ENCODE peak calls at places on chromosomes 6 and 20, in four cellular contexts. Y is HepG2, O is GM12878, E is K562. J is an unnamed sample.

GRCh38 chr20:32017711-32018251 is 7.5 kb downstream of the CCM2L start:
- DNase-seq in O (no peak), E (peak; percentile 63), Y (peak; percentile 69), J (peak; percentile 56)

GRCh38 chr6:157281570-157281969 is 41.7 kb downstream of the TMEM242 start:
- DNase-seq in Y (no peak), O (no peak), E (peak; percentile 55), J (no peak)

GRCh38 chr20:62800314-62801259 is 4.0 kb upstream of the OGFR start:
- DNase-seq in E (no peak), O (no peak), Y (no peak), J (no peak)

GRCh38 chr6:150813319-150813992 is 52.0 kb upstream of the MTHFD1L start:
- DNase-seq in E (no peak), O (peak; percentile 78), Y (no peak), J (no peak)

GRCh38 chr6:21033095-21033494 is 498.8 kb downstream of the CDKAL1 start:
- DNase-seq in O (no peak), E (no peak), Y (no peak), J (no peak)

GRCh38 chr6:106802141-106802540 is 172.4 kb downstream of the CD24 start:
- DNase-seq in O (no peak), Y (no peak), E (no peak), J (no peak)

GRCh38 chr6:3551716-3552511 is 95.1 kb upstream of the SLC22A23 start:
- DNase-seq in E (no peak), O (peak; percentile 7), Y (no peak), J (no peak)

GRCh38 chr6:160035693-160036330 is 66.9 kb downstream of the IGF2R start:
- DNase-seq in Y (no peak), E (no peak), O (no peak), J (no peak)

GRCh38 chr6:10256113-10256690 is 158.7 kb downstream of the TFAP2A start:
- DNase-seq in E (peak; percentile 31), O (no peak), Y (no peak), J (no peak)

GRCh38 chr6:71420693-71421328 is 132.2 kb downstream of the OGFRL1 start:
- DNase-seq in E (no peak), O (no peak), Y (no peak), J (peak; percentile 90)

GRCh38 chr6:36035240-36035639 is 7.6 kb downstream of the MAPK14 start:
- DNase-seq in O (no peak), E (no peak), Y (no peak), J (no peak)

GRCh38 chr20:32325706-32326506 is 32.2 kb upstream of the ASXL1 start:
- DNase-seq in O (no peak), Y (peak; percentile 99), E (no peak), J (no peak)

GRCh38 chr6:39211183-39211582 is 18.1 kb downstream of the KCNK5 start:
- DNase-seq in Y (no peak), O (no peak), E (no peak), J (no peak)

GRCh38 chr6:111231078-111231435 is 143.8 kb downstream of the SLC16A10 start:
- DNase-seq in E (no peak), O (no peak), Y (no peak), J (no peak)

GRCh38 chr6:55108469-55109130 is 65.7 kb upstream of the HCRTR2 start:
- DNase-seq in O (no peak), E (no peak), Y (no peak), J (peak; percentile 14)

GRCh38 chr20:20606046-20606445 is 106.4 kb downstream of the RALGAPA2 start:
- DNase-seq in E (no peak), O (no peak), Y (no peak), J (no peak)

GRCh38 chr20:21019831-21020655 is 86.1 kb downstream of the LINC00237 start:
- DNase-seq in Y (peak; percentile 82), E (no peak), O (no peak), J (no peak)

GRCh38 chr6:168125429-168126001 is 46.5 kb upstream of the FRMD1 start:
- DNase-seq in Y (no peak), O (no peak), E (no peak), J (no peak)

GRCh38 chr6:5674141-5674540 is 332.6 kb downstream of the NRN1 start:
- DNase-seq in O (no peak), E (no peak), Y (no peak), J (no peak)

GRCh38 chr20:31566658-31567379 is 38.3 kb upstream of the ID1 start:
- DNase-seq in Y (no peak), E (no peak), O (no peak), J (no peak)

GRCh38 chr20:63610581-63611435 is 16.1 kb downstream of the GMEB2 start:
- DNase-seq in E (no peak), Y (no peak), O (no peak), J (no peak)

GRCh38 chr6:131574133-131574532 is 1.1 kb downstream of the ARG1 start:
- DNase-seq in E (no peak), Y (peak; percentile 67), O (no peak), J (no peak)

GRCh38 chr20:38260378-38261053 is at the start of gene KIAA1755:
- DNase-seq in O (no peak), E (no peak), Y (peak; percentile 37), J (no peak)

GRCh38 chr20:35738410-35739179 is 3.5 kb downstream of the RBM39 start:
- DNase-seq in Y (no peak), E (no peak), O (no peak), J (no peak)

GRCh38 chr6:82711105-82711829 is 347.6 kb downstream of the TPBG start:
- DNase-seq in E (no peak), O (no peak), Y (no peak), J (no peak)

GRCh38 chr6:82711992-82712788 is 348.6 kb downstream of the TPBG start:
- DNase-seq in O (no peak), E (no peak), Y (no peak), J (no peak)

GRCh38 chr6:82712826-82713225 is 349.2 kb downstream of the TPBG start:
- DNase-seq in O (no peak), E (peak; percentile 25), Y (no peak), J (peak; percentile 21)
- TF ChIP-seq FOXK2 in O (no peak), E (no peak), Y (no peak), J (no peak)

GRCh38 chr6:12134991-12135390 is 122.9 kb downstream of the HIVEP1 start:
- DNase-seq in E (no peak), O (no peak), Y (no peak), J (no peak)

GRCh38 chr6:12138936-12139335 is 126.8 kb downstream of the HIVEP1 start:
- DNase-seq in Y (no peak), E (no peak), O (no peak), J (no peak)

GRCh38 chr6:12136905-12137304 is 124.8 kb downstream of the HIVEP1 start:
- DNase-seq in E (no peak), O (no peak), Y (no peak), J (no peak)

GRCh38 chr6:12138377-12138776 is 126.3 kb downstream of the HIVEP1 start:
- DNase-seq in E (no peak), O (no peak), Y (peak; percentile 16), J (no peak)

GRCh38 chr6:12137480-12137879 is 125.4 kb downstream of the HIVEP1 start:
- DNase-seq in E (peak; percentile 30), O (no peak), Y (no peak), J (no peak)
- TF ChIP-seq BHLHE40 in E (no peak), O (no peak), Y (no peak), J (no peak)

GRCh38 chr6:48098923-48099322 is 12.1 kb downstream of the PTCHD4 start:
- DNase-seq in E (no peak), O (no peak), Y (no peak), J (no peak)
- TF ChIP-seq FOXK2 in E (no peak), O (no peak), Y (no peak), J (no peak)

GRCh38 chr6:130178692-130179091 is 44.1 kb downstream of the SAMD3 start:
- DNase-seq in E (peak; percentile 34), Y (peak; percentile 39), O (no peak), J (no peak)
- TF ChIP-seq BHLHE40 in E (no peak), Y (no peak), O (no peak), J (no peak)

GRCh38 chr6:147567141-147567805 is 58.8 kb downstream of the SAMD5 start:
- DNase-seq in Y (no peak), E (no peak), O (no peak), J (no peak)
- TF ChIP-seq FOXK2 in Y (no peak), E (no peak), O (no peak), J (no peak)

GRCh38 chr20:58818585-58819285 is 32.0 kb downstream of the GNAS-AS1 start:
- DNase-seq in O (peak; percentile 3), Y (no peak), E (no peak), J (no peak)
- TF ChIP-seq BHLHE40 in O (no peak), Y (no peak), E (no peak), J (no peak)

DNA sequence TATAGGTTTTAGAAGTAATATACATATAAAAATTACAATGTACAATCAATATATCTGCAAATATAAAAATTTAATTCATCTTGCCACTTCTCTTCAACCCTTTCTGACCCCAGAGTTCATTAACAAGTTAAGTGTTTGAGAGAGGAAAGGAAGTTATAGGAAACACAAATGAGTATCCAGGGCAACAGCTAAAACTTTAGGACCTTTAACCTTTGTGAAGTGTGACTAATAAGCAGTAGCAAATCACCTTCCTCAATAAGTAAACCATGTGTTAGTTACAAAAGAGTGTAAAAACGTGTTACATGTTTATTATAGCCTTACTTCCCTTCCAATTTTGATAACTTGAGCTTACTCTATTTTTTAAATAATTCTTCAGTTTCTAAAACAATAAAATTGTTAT is 73.4 kb upstream of the SIM1 start:
- DNase-seq in E (no peak), O (no peak), Y (no peak), J (no peak)
- TF ChIP-seq FOXK2 in E (no peak), O (no peak), Y (no peak), J (no peak)

DNA sequence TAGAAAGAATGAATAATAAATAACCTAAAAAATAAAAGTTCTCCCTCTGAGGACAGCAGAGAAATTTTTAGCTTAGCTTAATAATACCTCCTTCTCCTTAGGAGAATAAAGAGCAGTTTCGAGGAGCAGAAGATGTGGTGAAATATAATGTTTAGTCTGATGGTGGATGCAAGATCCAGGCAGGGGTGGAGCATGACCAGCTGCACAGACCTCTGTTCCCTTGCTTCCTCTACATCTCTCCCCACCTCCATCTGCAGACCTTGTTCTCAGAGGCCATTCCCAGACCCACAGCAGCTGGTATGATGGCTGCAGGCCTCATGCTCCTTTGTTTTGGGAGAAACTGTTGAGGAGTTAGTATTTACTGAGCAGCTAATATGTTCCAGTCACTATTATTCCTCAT is 1.5 kb downstream of the BTN3A2 start:
- DNase-seq in O (no peak), E (peak; percentile 37), Y (no peak), J (no peak)
- TF ChIP-seq BHLHE40 in O (no peak), E (no peak), Y (no peak), J (no peak)

GRCh38 chr6:135281227-135281626 is 100.1 kb downstream of the MYB start:
- DNase-seq in Y (no peak), O (no peak), E (no peak), J (no peak)
- TF ChIP-seq FOXK2 in Y (no peak), O (no peak), E (no peak), J (no peak)

DNA sequence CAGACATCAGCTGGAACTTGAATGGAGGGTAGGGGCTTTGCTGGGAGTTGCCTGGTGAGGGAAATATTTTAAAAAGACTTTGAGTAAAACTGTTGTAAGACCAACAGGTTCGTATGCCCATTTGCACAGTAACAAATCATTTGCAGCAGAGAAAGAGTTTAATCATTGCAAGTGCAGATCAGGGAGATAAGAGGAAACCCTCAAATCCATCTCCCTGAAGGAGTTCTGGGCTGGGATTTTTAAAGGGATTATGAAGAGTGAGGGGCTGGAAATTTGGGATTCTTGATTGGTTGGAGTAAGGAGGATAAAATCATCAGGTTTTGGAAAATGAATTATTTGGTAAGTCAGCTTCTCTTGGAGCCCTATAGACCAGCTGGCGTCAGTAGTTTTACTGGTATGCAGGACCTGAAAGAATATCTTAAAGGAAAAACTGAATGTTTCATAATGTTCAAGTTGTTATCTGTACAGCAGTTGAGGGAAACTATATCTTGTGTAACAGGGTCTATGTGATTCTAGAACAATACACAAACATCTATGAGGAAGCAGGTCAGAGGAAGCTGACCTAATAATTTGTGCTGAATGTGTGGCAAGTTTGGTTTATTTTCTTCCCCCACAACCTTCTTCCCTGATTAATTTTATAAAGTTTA is 295.5 kb downstream of the PLCB1 start:
- DNase-seq in E (no peak), O (no peak), Y (no peak), J (no peak)
- TF ChIP-seq BHLHE40 in E (no peak), O (no peak), Y (no peak), J (no peak)